ENCODE peak calls at places on chromosomes 13 and 19, in nine cellular contexts. K is neuronal stem cell; N is tibial artery; V is ovary; W is IMR-90; A is sigmoid colon; P is left lung; F is tibial nerve; I is CD4-positive, CD25-positive, alpha-beta regulatory T cell. X is an unnamed sample.

GRCh38 chr19:27746691-27747380 is 1466.1 kb downstream of the UQCRFS1 start:
- DNase-seq in K (no peak), N (no peak), V (peak; percentile 39), W (peak; percentile 1), A (peak; percentile 62), P (peak; percentile 78), F (no peak), I (no peak), X (peak; percentile 80)

GRCh38 chr13:46119883-46120614 is 15.2 kb upstream of the CPB2 start:
- DNase-seq in K (no peak), N (no peak), V (peak; percentile 48), W (peak; percentile 19), A (no peak), P (no peak), F (no peak), I (no peak), X (no peak)

GRCh38 chr19:16112778-16113177 is 1.1 kb downstream of the RAB8A start:
- DNase-seq in K (no peak), N (no peak), V (no peak), W (no peak), A (no peak), P (no peak), F (no peak), I (no peak), X (no peak)

GRCh38 chr13:41931337-41931736 is 29.6 kb downstream of the VWA8 start:
- DNase-seq in K (no peak), N (no peak), V (no peak), W (peak; percentile 69), A (no peak), P (no peak), F (no peak), I (no peak), X (no peak)

GRCh38 chr13:79349011-79349410 is 57.0 kb downstream of the RBM26 start:
- DNase-seq in K (no peak), N (no peak), V (no peak), W (peak; percentile 13), A (no peak), P (no peak), F (no peak), I (no peak), X (no peak)

GRCh38 chr13:82803341-82803740 is 1078.9 kb downstream of the SLITRK1 start:
- DNase-seq in K (no peak), N (no peak), V (no peak), W (no peak), A (no peak), P (no peak), F (no peak), I (no peak), X (no peak)

GRCh38 chr19:5978606-5979552 is 939 bp upstream of the RANBP3 start:
- DNase-seq in K (no peak), N (no peak), V (no peak), W (no peak), A (no peak), P (no peak), F (no peak), I (no peak), X (no peak)

GRCh38 chr19:14145381-14145780 is 9.0 kb upstream of the ASF1B start:
- DNase-seq in K (no peak), N (no peak), V (no peak), W (no peak), A (no peak), P (no peak), F (no peak), I (no peak), X (no peak)

GRCh38 chr13:74246398-74246975 is 112.3 kb upstream of the KLF12 start:
- DNase-seq in K (no peak), N (no peak), V (no peak), W (peak; percentile 43), A (peak; percentile 66), P (no peak), F (peak; percentile 21), I (peak; percentile 31), X (no peak)

GRCh38 chr19:48695743-48696352 is at the start of gene FUT2:
- DNase-seq in K (no peak), N (no peak), V (no peak), W (no peak), A (no peak), P (no peak), F (no peak), I (no peak), X (no peak)

GRCh38 chr19:31170046-31170445 is 179.2 kb downstream of the TSHZ3 start:
- DNase-seq in K (no peak), N (no peak), V (no peak), W (no peak), A (no peak), P (no peak), F (no peak), I (no peak), X (no peak)

GRCh38 chr19:31160346-31160926 is 188.8 kb downstream of the TSHZ3 start:
- DNase-seq in K (no peak), N (no peak), V (no peak), W (peak; percentile 54), A (no peak), P (no peak), F (no peak), I (no peak), X (no peak)

GRCh38 chr19:31167695-31168094 is 181.5 kb downstream of the TSHZ3 start:
- DNase-seq in K (no peak), N (no peak), V (no peak), W (no peak), A (no peak), P (no peak), F (no peak), I (no peak), X (no peak)

GRCh38 chr19:31166206-31166605 is 183.0 kb downstream of the TSHZ3 start:
- DNase-seq in K (no peak), N (no peak), V (no peak), W (no peak), A (no peak), P (no peak), F (no peak), I (no peak), X (no peak)

GRCh38 chr19:31164666-31165265 is 184.5 kb downstream of the TSHZ3 start:
- DNase-seq in K (no peak), N (no peak), V (no peak), W (no peak), A (no peak), P (no peak), F (no peak), I (no peak), X (no peak)
- H3K27me3 ChIP-seq in K (no peaks in the 10 kb centered on the region), N (peaks cover 10% of the 10 kb centered on the region), V (no peaks in the 10 kb centered on the region), W (no peaks in the 10 kb centered on the region), A (no peaks in the 10 kb centered on the region), P (peaks cover 48% of the 10 kb centered on the region), F (no peaks in the 10 kb centered on the region), I (peaks cover 11% of the 10 kb centered on the region), X (no peaks in the 10 kb centered on the region)

GRCh38 chr13:32237681-32238080 is 77.5 kb downstream of the ZAR1L start:
- DNase-seq in K (no peak), N (no peak), V (no peak), W (no peak), A (no peak), P (no peak), F (no peak), I (no peak), X (no peak)
- H3K27ac ChIP-seq in K (no peak overlapping the region), N (no peak overlapping the region), V (no peak overlapping the region), W (no peak overlapping the region), A (no peak overlapping the region), P (no peak overlapping the region), F (no peak overlapping the region), I (no peak overlapping the region), X (no peak overlapping the region)

GRCh38 chr13:112055417-112056206 is 11.3 kb upstream of the SOX1 start:
- DNase-seq in K (no peak), N (no peak), V (no peak), W (no peak), A (no peak), P (peak; percentile 65), F (no peak), I (no peak), X (no peak)
- H3K27me3 ChIP-seq in K (peaks cover 38% of the 10 kb centered on the region), N (peaks cover 97% of the 10 kb centered on the region), V (no peaks in the 10 kb centered on the region), W (peaks cover 72% of the 10 kb centered on the region), A (peaks cover 37% of the 10 kb centered on the region), P (peaks cover 100% of the 10 kb centered on the region), F (no peaks in the 10 kb centered on the region), I (peaks cover 38% of the 10 kb centered on the region), X (peaks cover 12% of the 10 kb centered on the region)

GRCh38 chr13:20457670-20458069 is 68.0 kb downstream of the CRYL1 start:
- DNase-seq in K (no peak), N (no peak), V (no peak), W (no peak), A (no peak), P (no peak), F (no peak), I (no peak), X (no peak)

GRCh38 chr13:20461860-20462532 is 63.7 kb downstream of the CRYL1 start:
- DNase-seq in K (no peak), N (no peak), V (no peak), W (no peak), A (no peak), P (no peak), F (no peak), I (no peak), X (no peak)

GRCh38 chr13:20460744-20461143 is 64.9 kb downstream of the CRYL1 start:
- DNase-seq in K (no peak), N (no peak), V (no peak), W (no peak), A (no peak), P (no peak), F (no peak), I (no peak), X (no peak)

GRCh38 chr13:20461481-20461859 is 64.2 kb downstream of the CRYL1 start:
- DNase-seq in K (no peak), N (no peak), V (no peak), W (peak; percentile 49), A (no peak), P (no peak), F (no peak), I (no peak), X (no peak)

GRCh38 chr13:20456737-20457136 is 68.9 kb downstream of the CRYL1 start:
- DNase-seq in K (no peak), N (no peak), V (no peak), W (no peak), A (no peak), P (no peak), F (no peak), I (no peak), X (no peak)
- H3K27ac ChIP-seq in K (no peak overlapping the region), N (no peak overlapping the region), V (no peak overlapping the region), W (no peak overlapping the region), A (no peak overlapping the region), P (no peak overlapping the region), F (no peak overlapping the region), I (no peak overlapping the region), X (no peak overlapping the region)

DNA sequence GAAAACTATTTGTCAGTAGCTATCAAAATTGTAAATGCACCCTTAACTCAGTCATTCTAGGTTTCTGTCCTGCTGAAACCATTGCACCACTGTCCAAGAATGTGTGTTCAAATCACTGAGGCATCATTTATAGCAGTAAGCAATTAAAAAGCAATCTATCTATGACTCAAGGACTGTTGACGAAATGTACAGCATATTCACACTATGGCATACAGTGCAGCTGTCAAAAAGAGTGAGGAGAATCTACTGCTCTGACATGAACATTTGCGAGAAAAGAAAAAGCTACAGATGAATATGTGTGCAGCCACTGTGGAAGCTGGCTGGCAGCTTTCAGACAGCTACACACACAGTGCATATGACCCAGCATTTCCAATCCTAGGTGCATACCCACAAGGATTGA is 71.2 kb downstream of the ING1 start:
- DNase-seq in K (no peak), N (no peak), V (no peak), W (no peak), A (no peak), P (no peak), F (no peak), I (no peak), X (no peak)
- H3K27me3 ChIP-seq in K (no peaks in the 10 kb centered on the region), N (no peaks in the 10 kb centered on the region), V (no peaks in the 10 kb centered on the region), W (peaks cover 21% of the 10 kb centered on the region), A (no peaks in the 10 kb centered on the region), P (no peaks in the 10 kb centered on the region), F (no peaks in the 10 kb centered on the region), I (no peaks in the 10 kb centered on the region), X (no peaks in the 10 kb centered on the region)

GRCh38 chr19:42301646-42302204 is at the start of gene PRR19:
- DNase-seq in K (no peak), N (no peak), V (no peak), W (no peak), A (no peak), P (no peak), F (no peak), I (peak; percentile 36), X (no peak)
- H3K27ac ChIP-seq in K (peak within 1 kb of the TSS; percentile 87), N (no peak within 1 kb of the TSS), V (peak within 1 kb of the TSS; percentile 60), W (peak within 1 kb of the TSS; percentile 45), A (peak within 1 kb of the TSS; percentile 56), P (peak within 1 kb of the TSS; percentile 61), F (no peak within 1 kb of the TSS), I (peak within 1 kb of the TSS; percentile 71), X (no peak within 1 kb of the TSS)